ENCODE peak calls at places on chromosomes 6 and 20, in nine cellular contexts. O is fibroblast of lung, A is foreskin fibroblast, S is IMR-90, L is OCI-LY7, U is A549, F is astrocyte of the spinal cord, D is left ventricle myocardium inferior, H is NB4. T is an unnamed sample.

GRCh38 chr6:41818271-41819054 is 31.0 kb downstream of the TOMM6 start:
- DNase-seq in U (no peak), F (no peak), D (no peak), A (peak; percentile 42), O (no peak), H (peak; percentile 65), L (no peak), S (peak; percentile 31), T (no peak)

GRCh38 chr6:76682842-76683241 is 610.4 kb upstream of the IMPG1 start:
- DNase-seq in H (peak; percentile 16), O (peak; percentile 12), D (no peak), L (peak; percentile 16), F (peak; percentile 41), S (peak; percentile 10), U (no peak), A (peak; percentile 15), T (no peak)

GRCh38 chr6:108946695-108947094 is 98.5 kb downstream of the ARMC2 start:
- DNase-seq in O (no peak), H (peak; percentile 16), L (no peak), D (no peak), S (peak; percentile 34), A (peak; percentile 60), U (no peak), F (peak; percentile 45), T (no peak)

GRCh38 chr6:105500693-105501092 is 97.8 kb upstream of the PREP start:
- DNase-seq in S (no peak), O (no peak), H (peak; percentile 4), F (no peak), A (no peak), L (no peak), U (no peak), D (no peak), T (no peak)

GRCh38 chr6:8539446-8539845 is 104.1 kb upstream of the SLC35B3 start:
- DNase-seq in O (peak; percentile 22), H (peak; percentile 40), S (no peak), L (peak; percentile 10), F (peak; percentile 25), A (peak; percentile 47), D (no peak), U (no peak), T (no peak)

GRCh38 chr6:144259988-144260387 is 25.1 kb upstream of the UTRN start:
- DNase-seq in F (no peak), A (no peak), O (no peak), S (no peak), D (no peak), H (no peak), L (no peak), U (no peak), T (no peak)

GRCh38 chr20:57327820-57328219 is 1.8 kb upstream of the SPO11 start:
- DNase-seq in A (no peak), H (no peak), S (no peak), L (no peak), O (no peak), F (no peak), D (no peak), U (no peak), T (no peak)

GRCh38 chr20:47196091-47197081 is 160.1 kb downstream of the ZMYND8 start:
- DNase-seq in H (peak; percentile 82), L (peak; percentile 87), O (peak; percentile 63), A (peak; percentile 85), F (peak; percentile 63), U (peak; percentile 69), S (peak; percentile 60), D (peak; percentile 67), T (peak; percentile 80)

GRCh38 chr6:41878246-41878645 is 16.9 kb downstream of the USP49 start:
- DNase-seq in S (peak; percentile 68), H (no peak), O (no peak), L (no peak), D (no peak), F (peak; percentile 61), A (peak; percentile 74), U (no peak), T (no peak)

GRCh38 chr6:30452736-30453507 is 36.4 kb upstream of the HLA-E start:
- DNase-seq in O (no peak), S (no peak), H (no peak), D (no peak), F (no peak), L (no peak), U (no peak), A (no peak), T (no peak)

GRCh38 chr6:90596967-90597539 is 10.2 kb upstream of the MAP3K7 start:
- DNase-seq in O (no peak), F (no peak), S (no peak), H (no peak), U (no peak), A (no peak), D (no peak), L (no peak), T (no peak)

GRCh38 chr20:61627791-61628415 is 375.8 kb downstream of the CDH4 start:
- DNase-seq in D (no peak), U (no peak), O (no peak), A (no peak), S (no peak), L (no peak), H (no peak), F (no peak), T (no peak)

GRCh38 chr6:15429146-15430110 is 183.6 kb downstream of the JARID2 start:
- DNase-seq in O (peak; percentile 81), S (peak; percentile 70), U (no peak), L (no peak), A (peak; percentile 68), H (peak; percentile 50), D (no peak), F (peak; percentile 87), T (no peak)

GRCh38 chr6:138514860-138515540 is 15.7 kb upstream of the NHSL1 start:
- DNase-seq in F (no peak), U (no peak), O (no peak), H (peak; percentile 15), S (no peak), A (no peak), D (no peak), L (no peak), T (no peak)

GRCh38 chr20:41654884-41655283 is 36.7 kb upstream of the CHD6 start:
- DNase-seq in S (peak; percentile 23), O (peak; percentile 9), F (peak; percentile 10), L (no peak), D (no peak), U (no peak), H (peak; percentile 48), A (peak; percentile 40), T (no peak)

GRCh38 chr6:138864343-138864890 is 68.5 kb downstream of the ECT2L start:
- DNase-seq in U (no peak), F (no peak), A (no peak), D (no peak), S (peak; percentile 13), L (no peak), O (no peak), H (no peak), T (no peak)

GRCh38 chr6:27541212-27541931 is 68.5 kb upstream of the ZNF184 start:
- DNase-seq in L (no peak), A (peak; percentile 28), U (no peak), H (peak; percentile 37), O (no peak), S (peak; percentile 14), D (no peak), F (no peak), T (no peak)

GRCh38 chr20:47466704-47467459 is 34.8 kb upstream of the NCOA3 start:
- DNase-seq in F (no peak), H (no peak), O (no peak), U (no peak), S (no peak), L (peak; percentile 79), A (no peak), D (no peak), T (no peak)

GRCh38 chr20:53291548-53291947 is 302.1 kb downstream of the ZNF217 start:
- DNase-seq in U (no peak), D (no peak), O (no peak), S (no peak), F (no peak), H (peak; percentile 38), L (peak; percentile 30), A (no peak), T (no peak)

GRCh38 chr6:113980937-113981554 is 10.1 kb upstream of the HDAC2 start:
- DNase-seq in U (peak; percentile 21), H (peak; percentile 54), A (peak; percentile 31), O (peak; percentile 33), F (peak; percentile 35), S (peak; percentile 31), L (peak; percentile 35), D (no peak), T (no peak)

GRCh38 chr6:16544006-16544405 is 217.3 kb downstream of the ATXN1 start:
- DNase-seq in S (peak; percentile 25), L (no peak), A (peak; percentile 79), H (no peak), U (no peak), D (peak; percentile 56), F (peak; percentile 21), O (peak; percentile 43), T (peak; percentile 82)

GRCh38 chr6:147585256-147585655 is 76.8 kb downstream of the SAMD5 start:
- DNase-seq in A (no peak), D (no peak), H (no peak), S (no peak), U (no peak), L (no peak), O (no peak), F (no peak), T (no peak)

DNA sequence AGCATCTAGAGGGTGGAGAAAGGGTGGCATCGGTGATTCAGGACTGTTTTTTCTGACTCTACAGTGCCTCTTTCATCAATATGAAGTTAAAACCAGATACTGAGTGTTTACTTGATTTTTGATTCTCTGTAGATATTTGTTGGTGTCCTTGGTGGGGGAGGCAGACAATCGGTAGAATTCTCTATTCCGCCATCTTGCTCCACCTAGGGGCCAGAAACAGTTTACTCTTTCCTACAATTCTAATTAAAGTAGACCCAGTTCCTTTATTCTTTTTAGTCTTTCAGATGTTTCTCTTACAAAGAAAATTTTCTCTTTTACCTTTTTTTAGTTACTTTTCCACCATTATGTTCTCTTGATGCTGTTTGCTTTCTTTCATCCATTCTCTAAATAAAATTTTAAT is 162.1 kb upstream of the RAB32 start:
- DNase-seq in F (no peak), S (no peak), U (no peak), L (no peak), H (no peak), A (peak; percentile 7), D (no peak), O (no peak), T (no peak)
- TF ChIP-seq CTCF in F (peak; percentile 20), S (no peak), U (no peak), L (peak; percentile 47), H (no peak), A (peak; percentile 11), D (no peak), O (no peak), T (no peak)

GRCh38 chr20:60035486-60035885 is 77.3 kb downstream of the CDH26 start:
- DNase-seq in F (no peak), D (no peak), U (no peak), O (no peak), L (no peak), A (no peak), S (no peak), H (peak; percentile 36), T (no peak)
- H3K4me3 ChIP-seq in F (no peak overlapping the region), D (peak overlapping the region; percentile 56), U (no peak overlapping the region), O (no peak overlapping the region), L (no peak overlapping the region), A (no peak overlapping the region), S (no peak overlapping the region), H (no peak overlapping the region), T (no peak overlapping the region)

GRCh38 chr20:62921119-62921687 is 5.1 kb downstream of the DIDO1 start:
- DNase-seq in F (peak; percentile 44), L (peak; percentile 64), O (peak; percentile 33), D (no peak), U (peak; percentile 82), S (peak; percentile 53), A (peak; percentile 67), H (peak; percentile 62), T (no peak)
- TF ChIP-seq CTCF in F (peak; percentile 65), L (peak; percentile 72), O (peak; percentile 67), D (peak; percentile 65), U (no peak), S (peak; percentile 58), A (peak; percentile 36), H (peak; percentile 60), T (no peak)

GRCh38 chr6:112268628-112269027 is 14.3 kb upstream of the LAMA4 start:
- DNase-seq in S (no peak), U (no peak), D (no peak), F (no peak), O (no peak), H (no peak), A (no peak), L (no peak), T (no peak)
- H3K4me3 ChIP-seq in S (no peak overlapping the region), U (no peak overlapping the region), D (no peak overlapping the region), F (no peak overlapping the region), O (no peak overlapping the region), H (no peak overlapping the region), A (no peak overlapping the region), L (no peak overlapping the region), T (no peak overlapping the region)

T was measured in coronary artery.